ENCODE peak calls at places on chromosomes 1 and 21, in four cellular contexts. O, T, N and U are unnamed samples.

GRCh38 chr1:24285231-24285630 is 33.9 kb upstream of the GRHL3 start:
- DNase-seq in O (no peak), T (no peak), N (no peak), U (no peak)

GRCh38 chr1:181159451-181160151 is 71.1 kb downstream of the IER5 start:
- DNase-seq in O (no peak), T (no peak), N (peak; percentile 45), U (no peak)

GRCh38 chr1:88740784-88741183 is 56.7 kb downstream of the PKN2 start:
- DNase-seq in O (no peak), T (no peak), N (no peak), U (no peak)

GRCh38 chr1:62689524-62689923 is 1.3 kb upstream of the DOCK7 start:
- DNase-seq in O (no peak), T (no peak), N (peak; percentile 2), U (no peak)

GRCh38 chr1:66166746-66167145 is 367.2 kb upstream of the SGIP1 start:
- DNase-seq in O (no peak), T (no peak), N (no peak), U (no peak)

GRCh38 chr1:9161963-9162362 is 33.1 kb upstream of the GPR157 start:
- DNase-seq in O (no peak), T (no peak), N (no peak), U (no peak)

GRCh38 chr21:23585419-23585818 is 2021.9 kb downstream of the MRPL39 start:
- DNase-seq in O (no peak), T (no peak), N (no peak), U (no peak)

GRCh38 chr1:172450524-172450885 is 6.6 kb upstream of the PIGC start:
- DNase-seq in O (no peak), T (no peak), N (no peak), U (no peak)

GRCh38 chr1:43367026-43367903 is 546 bp downstream of the ELOVL1 start:
- DNase-seq in O (peak; percentile 48), T (no peak), N (peak; percentile 39), U (peak; percentile 32)

GRCh38 chr1:86708923-86709322 is 4.5 kb downstream of the SH3GLB1 start:
- DNase-seq in O (no peak), T (no peak), N (no peak), U (no peak)

GRCh38 chr1:246677842-246678241 is 46.4 kb upstream of the SCCPDH start:
- DNase-seq in O (no peak), T (no peak), N (no peak), U (no peak)

GRCh38 chr1:228989176-228989575 is 253.9 kb downstream of the RHOU start:
- DNase-seq in O (no peak), T (no peak), N (no peak), U (no peak)

GRCh38 chr1:186178426-186179043 is 196.5 kb downstream of the TPR start:
- DNase-seq in O (no peak), T (no peak), N (peak; percentile 38), U (no peak)

GRCh38 chr21:25872271-25872670 is 137.5 kb downstream of the GABPA start:
- DNase-seq in O (no peak), T (no peak), N (no peak), U (no peak)

GRCh38 chr1:7703321-7704213 is 67.5 kb upstream of the VAMP3 start:
- DNase-seq in O (peak; percentile 71), T (no peak), N (no peak), U (peak; percentile 65)

GRCh38 chr1:15852036-15852827 is 4.7 kb downstream of the SPEN start:
- DNase-seq in O (no peak), T (no peak), N (peak; percentile 82), U (no peak)

GRCh38 chr1:96842215-96842614 is 120.6 kb downstream of the PTBP2 start:
- DNase-seq in O (no peak), T (no peak), N (no peak), U (no peak)

GRCh38 chr1:203210988-203211387 is 18.5 kb downstream of the CHIT1 start:
- DNase-seq in O (no peak), T (no peak), N (no peak), U (no peak)

GRCh38 chr1:24888061-24888970 is 41.8 kb downstream of the RUNX3 start:
- DNase-seq in O (no peak), T (no peak), N (no peak), U (no peak)

GRCh38 chr1:227072991-227073390 is 132.9 kb downstream of the COQ8A start:
- DNase-seq in O (no peak), T (no peak), N (peak; percentile 2), U (no peak)

GRCh38 chr1:160085686-160086089 is 4.3 kb downstream of the KCNJ9 start:
- DNase-seq in O (peak; percentile 90), T (no peak), N (peak; percentile 78), U (peak; percentile 94)

GRCh38 chr21:16330340-16331319 is 600.8 kb downstream of the USP25 start:
- DNase-seq in O (peak; percentile 66), T (peak; percentile 10), N (peak; percentile 49), U (no peak)

GRCh38 chr1:161484613-161485012 is 20.6 kb upstream of the FCGR2A start:
- DNase-seq in O (no peak), T (no peak), N (peak; percentile 19), U (no peak)

GRCh38 chr1:44543064-44543815 is 131.0 kb downstream of the TMEM53 start:
- DNase-seq in O (peak; percentile 72), T (no peak), N (no peak), U (peak; percentile 26)

GRCh38 chr1:230141002-230141648 is 74.1 kb downstream of the GALNT2 start:
- DNase-seq in O (no peak), T (no peak), N (no peak), U (no peak)

GRCh38 chr1:12112711-12113161 is 49.6 kb downstream of the TNFRSF8 start:
- DNase-seq in O (no peak), T (no peak), N (no peak), U (no peak)

GRCh38 chr1:32791881-32792280 is 25.3 kb downstream of the YARS1 start:
- DNase-seq in O (no peak), T (no peak), N (no peak), U (no peak)

GRCh38 chr1:45490121-45490622 is 791 bp downstream of the TESK2 start:
- DNase-seq in O (no peak), T (no peak), N (peak; percentile 15), U (no peak)

GRCh38 chr1:208045410-208046252 is 134.7 kb upstream of the CD34 start:
- DNase-seq in O (no peak), T (no peak), N (no peak), U (no peak)

GRCh38 chr1:40389871-40390560 is 16.5 kb downstream of the SMAP2 start:
- DNase-seq in O (no peak), T (no peak), N (no peak), U (no peak)

GRCh38 chr1:31878018-31878417 is 60.1 kb downstream of the PTP4A2 start:
- DNase-seq in O (no peak), T (no peak), N (peak; percentile 68), U (no peak)

GRCh38 chr1:23282967-23283366 is 61.1 kb downstream of the HNRNPR start:
- DNase-seq in O (no peak), T (no peak), N (no peak), U (no peak)